ENCODE peak calls at places on chromosomes 6 and 20, in five cellular contexts. Q is PC-9; X is G401; I is stimulated activated CD4-positive, alpha-beta T cell treated with anti-CD3 and anti-CD28 coated beads, Interleukin-4, amount 100 ng/mL, for 1 hour; P is dorsolateral prefrontal cortex. H is an unnamed sample.

GRCh38 chr6:37804676-37805075 is 14.9 kb upstream of the ZFAND3 start:
- DNase-seq in Q (no peak), X (no peak), I (no peak), P (no peak), H (no peak)

GRCh38 chr6:72522735-72523141 is 99.1 kb upstream of the KCNQ5 start:
- DNase-seq in Q (no peak), X (no peak), I (peak; percentile 15), P (no peak), H (no peak)

GRCh38 chr6:47234258-47234933 is 75.3 kb downstream of the TNFRSF21 start:
- DNase-seq in Q (no peak), X (no peak), I (no peak), P (no peak), H (no peak)

GRCh38 chr6:115838763-115839401 is 221.8 kb downstream of the FRK start:
- DNase-seq in Q (peak; percentile 44), X (no peak), I (no peak), P (no peak), H (no peak)

GRCh38 chr20:57287901-57288300 is 21.5 kb upstream of the BMP7 start:
- DNase-seq in Q (no peak), X (no peak), I (no peak), P (no peak), H (no peak)

GRCh38 chr6:37222992-37223391 is 34.6 kb upstream of the TBC1D22B start:
- DNase-seq in Q (no peak), X (no peak), I (no peak), P (no peak), H (no peak)

GRCh38 chr6:32202186-32202585 is 9.7 kb upstream of the GPSM3 start:
- DNase-seq in Q (no peak), X (no peak), I (no peak), P (no peak), H (no peak)

GRCh38 chr6:156359912-156360311 is 417.3 kb upstream of the ARID1B start:
- DNase-seq in Q (no peak), X (no peak), I (no peak), P (no peak), H (no peak)

GRCh38 chr20:32155017-32155965 is 45.8 kb downstream of the TM9SF4 start:
- DNase-seq in Q (no peak), X (peak; percentile 16), I (peak; percentile 37), P (peak; percentile 49), H (peak; percentile 29)

GRCh38 chr6:154392561-154392960 is 36.0 kb upstream of the IPCEF1 start:
- DNase-seq in Q (no peak), X (no peak), I (no peak), P (no peak), H (no peak)

GRCh38 chr20:60589624-60590023 is 631.4 kb downstream of the CDH26 start:
- DNase-seq in Q (no peak), X (no peak), I (no peak), P (no peak), H (no peak)

GRCh38 chr6:128487746-128488145 is 32.7 kb downstream of the PTPRK start:
- DNase-seq in Q (no peak), X (no peak), I (no peak), P (no peak), H (no peak)

GRCh38 chr6:33609444-33610034 is 11.6 kb upstream of the ITPR3 start:
- DNase-seq in Q (peak; percentile 48), X (no peak), I (no peak), P (no peak), H (no peak)

GRCh38 chr6:36752886-36753506 is 55.4 kb downstream of the RAB44 start:
- DNase-seq in Q (no peak), X (no peak), I (no peak), P (no peak), H (no peak)

GRCh38 chr20:49569403-49570115 is 1.6 kb upstream of the PTGIS start:
- DNase-seq in Q (no peak), X (no peak), I (no peak), P (no peak), H (peak; percentile 10)

GRCh38 chr20:44580581-44581268 is 1.7 kb upstream of the PKIG start:
- DNase-seq in Q (peak; percentile 90), X (no peak), I (no peak), P (no peak), H (no peak)

GRCh38 chr6:8905647-8906231 is 470.4 kb upstream of the SLC35B3 start:
- DNase-seq in Q (peak; percentile 42), X (no peak), I (no peak), P (no peak), H (no peak)

GRCh38 chr6:12958052-12958706 is 241.6 kb downstream of the PHACTR1 start:
- DNase-seq in Q (no peak), X (peak; percentile 24), I (no peak), P (no peak), H (no peak)

GRCh38 chr20:63125893-63126601 is 89.9 kb downstream of the YTHDF1 start:
- DNase-seq in Q (no peak), X (no peak), I (no peak), P (peak; percentile 24), H (no peak)

GRCh38 chr6:157679605-157680580 is 143.2 kb upstream of the SNX9 start:
- DNase-seq in Q (no peak), X (no peak), I (no peak), P (no peak), H (no peak)

GRCh38 chr6:22164236-22164635 is 132.6 kb downstream of the PRL start:
- DNase-seq in Q (no peak), X (no peak), I (no peak), P (no peak), H (no peak)

GRCh38 chr6:159852877-159853276 is 37.9 kb upstream of the MAS1 start:
- DNase-seq in Q (no peak), X (peak; percentile 2), I (no peak), P (no peak), H (no peak)

GRCh38 chr6:167738386-167738785 is 88.3 kb upstream of the AFDN start:
- DNase-seq in Q (no peak), X (no peak), I (no peak), P (no peak), H (no peak)

GRCh38 chr6:132456700-132457143 is 55.4 kb upstream of the MOXD1 start:
- DNase-seq in Q (no peak), X (no peak), I (no peak), P (peak; percentile 49), H (no peak)

GRCh38 chr6:15464211-15464725 is 198.6 kb downstream of the DTNBP1 start:
- DNase-seq in Q (no peak), X (no peak), I (peak; percentile 56), P (no peak), H (peak; percentile 72)

GRCh38 chr6:112879920-112880413 is 532.8 kb downstream of the RFPL4B start:
- DNase-seq in Q (peak; percentile 53), X (peak; percentile 47), I (no peak), P (peak; percentile 41), H (no peak)

GRCh38 chr20:4155953-4156352 is 140.6 kb upstream of the RNF24 start:
- DNase-seq in Q (no peak), X (no peak), I (no peak), P (no peak), H (no peak)

GRCh38 chr6:145904878-145905277 is 59.3 kb downstream of the SHPRH start:
- DNase-seq in Q (no peak), X (peak; percentile 80), I (no peak), P (no peak), H (no peak)

GRCh38 chr6:93059911-93060310 is 359.4 kb downstream of the EPHA7 start:
- DNase-seq in Q (no peak), X (no peak), I (no peak), P (no peak), H (no peak)

GRCh38 chr20:20022498-20022897 is 5.3 kb downstream of the NAA20 start:
- DNase-seq in Q (no peak), X (no peak), I (peak; percentile 8), P (no peak), H (no peak)